ENCODE peak calls at places on chromosomes 2 and 18, in four cellular contexts. S is Caco-2, L is MM.1S, X is mammary epithelial cell. H is an unnamed sample.

GRCh38 chr18:26456070-26456491 is 92.3 kb downstream of the KCTD1 start:
- DNase-seq in S (no peak), L (peak; percentile 44), X (no peak), H (no peak)

GRCh38 chr2:196174424-196174823 is 3.0 kb upstream of the STK17B start:
- DNase-seq in S (no peak), L (no peak), X (no peak), H (no peak)

GRCh38 chr2:19235308-19235707 is 123.1 kb downstream of the OSR1 start:
- DNase-seq in S (no peak), L (no peak), X (peak; percentile 90), H (peak; percentile 88)

GRCh38 chr2:97678217-97678762 is 8.8 kb downstream of the C2orf92 start:
- DNase-seq in S (no peak), L (no peak), X (no peak), H (no peak)

GRCh38 chr2:197514754-197515153 is 1.1 kb upstream of the MOB4 start:
- DNase-seq in S (no peak), L (no peak), X (no peak), H (no peak)

GRCh38 chr2:234158812-234159211 is 108.3 kb downstream of the SPP2 start:
- DNase-seq in S (no peak), L (no peak), X (peak; percentile 47), H (peak; percentile 18)

GRCh38 chr2:68356599-68357239 is 8.4 kb upstream of the PLEK start:
- DNase-seq in S (no peak), L (no peak), X (no peak), H (no peak)

GRCh38 chr18:53991202-53991601 is 233.3 kb downstream of the MBD2 start:
- DNase-seq in S (no peak), L (no peak), X (peak; percentile 46), H (peak; percentile 27)

GRCh38 chr18:6741290-6741689 is 11.8 kb downstream of the ARHGAP28 start:
- DNase-seq in S (no peak), L (no peak), X (peak; percentile 95), H (peak; percentile 95)

GRCh38 chr2:237490009-237490804 is 3.2 kb downstream of the MLPH start:
- DNase-seq in S (peak; percentile 24), L (no peak), X (peak; percentile 43), H (no peak)

GRCh38 chr2:170747921-170748320 is 22.3 kb upstream of the ERICH2 start:
- DNase-seq in S (no peak), L (no peak), X (peak; percentile 97), H (peak; percentile 62)

GRCh38 chr2:20635096-20635475 is 15.8 kb downstream of the HS1BP3 start:
- DNase-seq in S (no peak), L (no peak), X (no peak), H (no peak)

GRCh38 chr2:19982268-19982667 is 7.6 kb downstream of the WDR35 start:
- DNase-seq in S (no peak), L (no peak), X (no peak), H (peak; percentile 23)

GRCh38 chr2:28681216-28681981 is 70.2 kb upstream of the PPP1CB start:
- DNase-seq in S (no peak), L (peak; percentile 79), X (peak; percentile 82), H (no peak)

GRCh38 chr2:220277445-220277960 is 650.1 kb downstream of the SLC4A3 start:
- DNase-seq in S (no peak), L (no peak), X (peak; percentile 85), H (peak; percentile 87)

GRCh38 chr2:79189465-79189864 is 29.9 kb upstream of the REG3A start:
- DNase-seq in S (no peak), L (no peak), X (no peak), H (no peak)

GRCh38 chr2:9378433-9379371 is 44.6 kb downstream of the ITGB1BP1 start:
- DNase-seq in S (no peak), L (no peak), X (peak; percentile 19), H (peak; percentile 93)
- H3K4me3 ChIP-seq in S (no peak overlapping the region), L (no peak overlapping the region), X (no peak overlapping the region), H (no peak overlapping the region)

DNA sequence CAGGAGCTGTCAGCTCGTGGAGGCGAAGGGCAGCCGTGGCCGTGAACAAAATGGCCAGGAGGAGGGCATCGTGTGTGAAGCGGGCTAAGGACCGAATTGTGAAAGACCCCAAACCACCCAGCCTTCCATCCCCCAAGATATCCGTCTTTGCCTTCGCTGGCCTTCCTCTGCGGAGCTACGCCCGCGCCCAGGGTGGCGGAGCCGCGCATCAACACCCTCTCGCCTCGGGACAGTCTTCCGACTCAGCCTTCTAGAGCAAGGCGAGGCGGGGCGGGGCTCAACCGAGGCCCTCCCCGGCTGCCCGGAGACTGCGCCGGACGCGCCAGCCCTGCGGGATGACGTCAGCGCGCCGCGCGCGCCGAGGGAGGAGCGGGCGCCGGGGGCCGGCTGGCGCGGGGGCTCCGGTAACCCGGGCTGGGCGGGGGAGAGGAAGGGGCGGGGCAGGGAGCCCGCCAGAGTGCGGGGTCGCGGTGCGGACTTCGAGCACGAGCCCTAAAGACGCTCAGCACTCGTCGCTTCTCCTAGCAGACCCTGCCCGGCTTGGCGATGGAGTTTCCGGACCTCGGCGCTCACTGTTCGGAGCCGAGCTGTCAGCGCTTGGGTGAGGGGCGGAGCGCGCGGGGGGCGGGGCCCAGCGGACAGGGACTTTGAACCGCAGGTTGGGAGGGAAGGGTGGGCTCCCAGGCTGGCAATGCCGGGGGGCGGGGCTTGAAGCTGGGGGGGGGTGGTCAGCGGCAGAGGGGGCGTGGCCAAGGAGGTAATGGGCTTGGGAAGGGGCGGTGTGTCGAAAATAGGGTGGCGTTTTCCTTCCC is at the start of gene ZFAND2B:
- DNase-seq in S (peak; percentile 98), L (peak; percentile 96), X (peak; percentile 93), H (peak; percentile 95)
- TF ChIP-seq CTCF in S (no peak), L (no peak), X (no peak), H (peak; percentile 4)

GRCh38 chr2:85890522-85891176 is 1.9 kb upstream of the ST3GAL5 start:
- DNase-seq in S (no peak), L (no peak), X (no peak), H (no peak)
- H3K4me3 ChIP-seq in S (no peak overlapping the region), L (no peak overlapping the region), X (no peak overlapping the region), H (no peak overlapping the region)

DNA sequence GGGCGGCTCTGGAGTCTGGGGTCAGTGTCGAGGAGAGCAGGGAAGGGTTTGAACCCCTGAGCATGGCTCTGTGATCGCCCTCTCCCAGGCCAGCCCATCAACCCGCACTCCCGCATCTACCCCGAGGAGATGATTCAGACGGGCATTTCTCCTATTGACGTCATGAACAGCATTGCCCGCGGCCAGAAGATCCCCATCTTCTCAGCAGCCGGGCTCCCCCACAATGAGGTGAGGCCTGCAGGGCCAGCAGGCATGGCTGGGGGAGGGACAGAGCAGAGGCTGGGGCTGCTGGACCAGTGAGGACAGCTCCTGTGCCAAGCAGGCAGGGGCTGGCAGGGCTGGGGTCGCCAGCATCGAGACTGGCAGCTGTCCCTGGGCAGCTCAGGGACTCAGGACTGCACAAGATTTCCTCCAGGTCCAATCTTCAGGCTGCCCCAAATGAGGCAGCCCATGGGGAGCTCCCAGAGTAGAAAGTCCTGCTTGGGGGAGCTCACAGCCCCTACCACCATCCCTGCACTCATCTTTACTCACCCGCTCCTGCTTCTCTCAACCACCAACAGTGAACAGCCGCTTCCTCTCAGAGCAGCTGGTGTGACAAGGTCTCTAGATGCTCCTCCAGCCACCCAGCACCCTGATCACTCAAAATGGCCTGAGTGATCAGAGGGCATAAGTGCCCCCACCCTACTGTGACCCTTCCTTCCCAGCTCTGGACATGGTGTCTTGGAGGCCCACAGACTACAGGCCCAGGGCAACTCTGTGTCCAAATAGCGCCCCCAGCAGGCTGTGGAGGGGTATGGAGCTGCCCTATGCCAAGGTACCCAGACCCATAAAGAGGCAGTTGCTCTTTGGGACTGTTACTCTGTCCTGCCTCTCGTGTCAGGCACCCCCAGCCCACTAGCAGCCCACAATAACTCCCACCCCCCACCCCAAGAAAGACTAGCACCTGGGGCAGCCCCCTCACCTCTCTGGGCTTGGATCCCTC is 18.3 kb upstream of the ANKRD53 start:
- DNase-seq in S (no peak), L (no peak), X (no peak), H (no peak)
- TF ChIP-seq CTCF in S (no peak), L (peak; percentile 19), X (no peak), H (no peak)

H was measured in foreskin fibroblast.